ENCODE peak calls at places on chromosomes 3 and 15, in ten cellular contexts. Y, Q, Z, P, U, B, R, C, X and H are unnamed samples.

GRCh38 chr15:98850991-98851776 is 156.4 kb downstream of the PGPEP1L start:
- DNase-seq in C (peak; percentile 62), R (peak; percentile 89), U (peak; percentile 65), X (peak; percentile 81), Z (peak; percentile 87), P (peak; percentile 89), Y (no peak), Q (peak; percentile 41), B (peak; percentile 67), H (no peak)

GRCh38 chr15:88905576-88905975 is 7.6 kb downstream of the MFGE8 start:
- DNase-seq in P (no peak), Q (no peak), Z (peak; percentile 43), U (no peak), Y (no peak), C (no peak), B (no peak), X (no peak), R (no peak), H (no peak)

GRCh38 chr15:68541743-68542142 is 37.0 kb upstream of the CORO2B start:
- DNase-seq in Z (no peak), R (peak; percentile 65), C (no peak), U (no peak), X (no peak), B (no peak), P (no peak), Q (no peak), Y (no peak), H (no peak)

GRCh38 chr3:127233371-127233770 is 40.4 kb downstream of the PRR23E start:
- DNase-seq in U (no peak), Z (no peak), Q (no peak), R (no peak), B (no peak), P (peak; percentile 26), Y (no peak), X (peak; percentile 26), C (peak; percentile 9), H (no peak)

GRCh38 chr15:92801412-92801773 is 98.7 kb upstream of the CHD2 start:
- DNase-seq in C (peak; percentile 98), U (peak; percentile 84), X (no peak), B (no peak), Y (no peak), P (no peak), Z (no peak), R (no peak), Q (no peak), H (no peak)

GRCh38 chr3:188546835-188547670 is 393.1 kb downstream of the LPP start:
- DNase-seq in P (peak; percentile 19), Q (no peak), C (peak; percentile 71), U (peak; percentile 37), R (no peak), X (no peak), Z (no peak), Y (no peak), B (no peak), H (no peak)

GRCh38 chr3:157938154-157938774 is 168.0 kb downstream of the SHOX2 start:
- DNase-seq in Q (no peak), C (peak; percentile 13), Y (no peak), B (no peak), P (no peak), R (no peak), U (no peak), Z (no peak), X (no peak), H (no peak)

GRCh38 chr3:127822166-127822835 is at the start of gene MGLL:
- DNase-seq in B (no peak), X (peak; percentile 34), C (peak; percentile 59), U (peak; percentile 20), R (peak; percentile 76), P (peak; percentile 26), Z (peak; percentile 78), Y (no peak), Q (no peak), H (no peak)

GRCh38 chr3:5250467-5251195 is 63.1 kb downstream of the EDEM1 start:
- DNase-seq in Q (no peak), Z (no peak), R (no peak), U (no peak), B (no peak), C (peak; percentile 23), Y (no peak), P (peak; percentile 19), X (no peak), H (no peak)

GRCh38 chr3:154904328-154904727 is 175.8 kb upstream of the MME start:
- DNase-seq in Y (no peak), Q (no peak), Z (no peak), X (no peak), R (no peak), P (peak; percentile 35), B (peak; percentile 0), C (peak; percentile 39), U (peak; percentile 16), H (peak; percentile 33)

GRCh38 chr15:22786868-22787698 is 639 bp downstream of the NIPA1 start:
- DNase-seq in Z (peak; percentile 74), P (peak; percentile 39), R (peak; percentile 64), C (peak; percentile 1), U (no peak), Y (peak; percentile 41), Q (no peak), X (peak; percentile 37), B (peak; percentile 7), H (no peak)

GRCh38 chr3:38314767-38315487 is 31.7 kb upstream of the XYLB start:
- DNase-seq in Y (no peak), P (no peak), X (no peak), B (no peak), U (no peak), R (no peak), C (no peak), Q (no peak), Z (no peak), H (no peak)

GRCh38 chr3:31077826-31078225 is 183.4 kb upstream of the GADL1 start:
- DNase-seq in P (no peak), Z (no peak), C (peak; percentile 72), X (no peak), U (peak; percentile 64), Q (no peak), B (no peak), R (no peak), Y (no peak), H (no peak)

GRCh38 chr3:132507657-132508056 is 89.4 kb upstream of the ACKR4 start:
- DNase-seq in R (no peak), Y (no peak), X (no peak), Z (no peak), C (no peak), B (no peak), Q (no peak), P (no peak), U (no peak), H (no peak)